ENCODE peak calls at places on chromosomes 11 and 22, in five cellular contexts. F is kidney; K is lower lobe of right lung; Y is CD8-positive, alpha-beta memory T cell; R is colonic mucosa. I is an unnamed sample.

GRCh38 chr11:11292839-11293238 is 60.2 kb downstream of the CSNK2A3 start:
- DNase-seq in F (no peak), Y (no peak), R (no peak), K (no peak), I (no peak)

GRCh38 chr11:12235945-12236743 is 125.8 kb downstream of the MICAL2 start:
- DNase-seq in Y (peak; percentile 67), R (no peak), F (no peak), K (no peak), I (no peak)

GRCh38 chr22:31275576-31275975 is 16.7 kb downstream of the PIK3IP1 start:
- DNase-seq in Y (no peak), R (no peak), F (no peak), K (no peak), I (no peak)

GRCh38 chr22:36741204-36741793 is 34.6 kb downstream of the IFT27 start:
- DNase-seq in K (no peak), R (no peak), Y (no peak), F (no peak), I (no peak)

GRCh38 chr11:87819141-87819540 is 356.1 kb downstream of the RAB38 start:
- DNase-seq in R (no peak), Y (no peak), K (no peak), F (no peak), I (no peak)

GRCh38 chr11:911031-911889 is 650 bp upstream of the CHID1 start:
- DNase-seq in F (peak; percentile 86), Y (peak; percentile 41), R (peak; percentile 39), K (peak; percentile 74), I (peak; percentile 77)

GRCh38 chr11:67160872-67161783 is 42.1 kb downstream of the KDM2A start:
- DNase-seq in F (no peak), Y (no peak), R (no peak), K (no peak), I (no peak)

GRCh38 chr22:21929253-21929652 is 23.4 kb downstream of the PPM1F start:
- DNase-seq in F (no peak), R (no peak), Y (no peak), K (no peak), I (no peak)

DNA sequence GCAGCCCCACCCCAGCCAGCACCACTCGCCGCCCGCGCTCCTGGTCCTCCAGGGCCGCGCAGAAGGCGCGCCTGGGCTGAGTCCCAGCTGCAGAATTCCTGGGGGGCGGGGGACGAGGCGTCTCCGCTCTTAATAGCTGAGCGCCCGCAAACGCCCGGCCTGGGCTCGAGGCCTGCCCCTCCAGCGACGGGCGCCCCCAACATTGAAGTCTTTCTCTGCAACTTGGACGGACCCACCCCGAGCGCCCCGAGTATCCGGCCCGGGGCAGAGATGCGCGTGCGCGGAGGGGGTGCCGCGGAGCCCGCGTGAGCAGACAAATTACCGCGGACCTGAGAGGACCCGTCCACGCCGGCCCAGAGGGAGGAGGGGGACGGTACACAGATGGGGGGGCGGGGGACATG is 6.7 kb upstream of the SYT7 start:
- DNase-seq in K (peak; percentile 70), R (peak; percentile 60), Y (peak; percentile 36), F (no peak), I (no peak)
- H3K4me3 ChIP-seq in K (peak overlapping the region; percentile 63), R (peak overlapping the region; percentile 52), Y (peak overlapping the region; percentile 65), F (peak overlapping the region; percentile 44), I (no peak overlapping the region)

GRCh38 chr11:70313945-70314344 is 43.5 kb downstream of the PPFIA1 start:
- DNase-seq in R (no peak), F (no peak), Y (no peak), K (no peak), I (no peak)
- H3K27ac ChIP-seq in R (no peak overlapping the region), F (no peak overlapping the region), Y (no peak overlapping the region), K (peak overlapping the region; percentile 2), I (no peak overlapping the region)

GRCh38 chr11:82733444-82734119 is at the start of gene FAM181B:
- DNase-seq in Y (peak; percentile 47), K (no peak), F (peak; percentile 88), R (peak; percentile 31), I (peak; percentile 37)

GRCh38 chr11:82732734-82733443 is 775 bp downstream of the FAM181B start:
- DNase-seq in F (peak; percentile 72), R (no peak), Y (peak; percentile 25), K (no peak), I (no peak)

GRCh38 chr11:82730286-82730685 is 3.4 kb downstream of the FAM181B start:
- DNase-seq in F (no peak), R (no peak), K (no peak), Y (no peak), I (no peak)

GRCh38 chr11:82732348-82732733 is 1.3 kb downstream of the FAM181B start:
- DNase-seq in R (no peak), F (peak; percentile 56), Y (no peak), K (no peak), I (no peak)

GRCh38 chr11:82731691-82732277 is 1.9 kb downstream of the FAM181B start:
- DNase-seq in K (no peak), R (no peak), F (no peak), Y (no peak), I (no peak)
- H3K4me3 ChIP-seq in K (no peak overlapping the region), R (no peak overlapping the region), F (no peak overlapping the region), Y (no peak overlapping the region), I (no peak overlapping the region)

GRCh38 chr22:41574847-41575381 is 14.1 kb downstream of the CSDC2 start:
- DNase-seq in F (peak; percentile 92), R (peak; percentile 36), Y (no peak), K (no peak), I (peak; percentile 90)
- H3K27ac ChIP-seq in F (peak overlapping the region; percentile 29), R (no peak overlapping the region), Y (no peak overlapping the region), K (no peak overlapping the region), I (peak overlapping the region; percentile 74)